ENCODE peak calls at places on chromosomes 12 and 14, in nine cellular contexts. H is stimulated activated CD8-positive, alpha-beta memory T cell treated with anti-CD3 and anti-CD28 coated beads, Interleukin-15, amount 100 ng/mL, for 1 hour; M is EL; X is COR-L47; C is iris pigment epithelial cell; S is body of pancreas; W is fibroblast of pulmonary artery; B is NCI-H2081 treated with DMSO at 0.1 percent for 48 hours; D is heart right ventricle. O is an unnamed sample.

GRCh38 chr12:49200882-49201594 is 12.2 kb upstream of the TUBA1A start:
- DNase-seq in X (peak; percentile 75), B (peak; percentile 90), S (no peak), H (no peak), W (peak; percentile 94), M (peak; percentile 73), C (peak; percentile 92), D (no peak), O (no peak)

GRCh38 chr14:52589646-52590045 is 37.0 kb downstream of the GPR137C start:
- DNase-seq in C (no peak), M (no peak), X (no peak), W (no peak), B (no peak), D (no peak), S (no peak), H (no peak), O (no peak)

GRCh38 chr14:25394356-25394755 is 344.4 kb upstream of the STXBP6 start:
- DNase-seq in X (peak; percentile 9), D (no peak), M (no peak), W (no peak), B (no peak), H (no peak), S (no peak), C (no peak), O (no peak)

GRCh38 chr12:28021704-28022103 is 49.2 kb upstream of the PTHLH start:
- DNase-seq in W (no peak), S (no peak), M (no peak), X (no peak), D (no peak), H (no peak), B (no peak), C (no peak), O (peak; percentile 17)

GRCh38 chr14:75630695-75631452 is 29.8 kb downstream of the ERG28 start:
- DNase-seq in W (no peak), B (no peak), C (no peak), D (no peak), H (no peak), S (no peak), X (no peak), M (no peak), O (no peak)

GRCh38 chr12:111590552-111590951 is 8.6 kb downstream of the ATXN2 start:
- DNase-seq in D (no peak), C (no peak), H (no peak), X (no peak), B (no peak), M (no peak), W (no peak), S (no peak), O (no peak)

GRCh38 chr12:52581481-52581880 is 7.8 kb upstream of the KRT74 start:
- DNase-seq in C (peak; percentile 62), B (no peak), X (peak; percentile 61), S (no peak), H (no peak), M (peak; percentile 27), W (peak; percentile 41), D (no peak), O (no peak)

GRCh38 chr14:93970967-93971634 is 5.3 kb downstream of the ASB2 start:
- DNase-seq in M (no peak), W (no peak), B (no peak), D (no peak), C (no peak), S (no peak), H (no peak), X (no peak), O (no peak)

GRCh38 chr14:52155656-52156213 is 86.9 kb upstream of the NID2 start:
- DNase-seq in S (no peak), H (no peak), C (no peak), M (no peak), W (no peak), D (no peak), X (no peak), B (no peak), O (no peak)

GRCh38 chr12:86719381-86719780 is 463.2 kb upstream of the MGAT4C start:
- DNase-seq in H (no peak), D (no peak), M (peak; percentile 44), B (no peak), C (peak; percentile 79), X (no peak), W (peak; percentile 44), S (no peak), O (no peak)

GRCh38 chr12:51326762-51327439 is 2.9 kb upstream of the BIN2 start:
- DNase-seq in X (no peak), M (peak; percentile 65), C (peak; percentile 87), H (no peak), B (no peak), W (peak; percentile 92), D (peak; percentile 22), S (no peak), O (no peak)

GRCh38 chr12:25855716-25856115 is 102.8 kb upstream of the RASSF8 start:
- DNase-seq in S (no peak), H (no peak), D (no peak), X (no peak), W (peak; percentile 96), B (no peak), C (peak; percentile 90), M (no peak), O (no peak)

GRCh38 chr12:22282283-22282682 is 52.2 kb downstream of the ST8SIA1 start:
- DNase-seq in M (peak; percentile 84), S (no peak), X (no peak), C (peak; percentile 72), W (peak; percentile 86), D (no peak), B (no peak), H (no peak), O (no peak)

GRCh38 chr14:73787760-73788508 is 63.7 kb upstream of the PTGR2 start:
- DNase-seq in X (no peak), H (no peak), M (peak; percentile 42), D (no peak), C (peak; percentile 68), B (no peak), W (peak; percentile 64), S (no peak), O (no peak)